ENCODE peak calls at places on chromosomes 3 and 15, in six cellular contexts. Z is right lobe of liver; M is CD8-positive, alpha-beta T cell; Q is neuronal stem cell; J is ascending aorta; K is left lung. N is an unnamed sample. For H3K27me3 and H3K36me3, the result is how much of the 10 kb centered on the place peaks cover.

GRCh38 chr15:45469027-45469426 is 53.5 kb downstream of the SLC30A4 start:
- DNase-seq in Z (no peak), M (no peak), Q (no peak), J (no peak), K (no peak), N (no peak)

GRCh38 chr15:28868744-28869143 is 17.0 kb upstream of the APBA2 start:
- DNase-seq in Z (no peak), M (no peak), Q (no peak), J (no peak), K (no peak), N (no peak)

GRCh38 chr3:151901282-151901945 is 28.0 kb downstream of the SUCNR1 start:
- DNase-seq in Z (no peak), M (no peak), Q (no peak), J (no peak), K (no peak), N (no peak)

GRCh38 chr3:149473314-149473990 is 1.0 kb upstream of the TM4SF4 start:
- DNase-seq in Z (peak), M (no peak), Q (no peak), J (peak), K (no peak), N (no peak)

GRCh38 chr15:69996842-69997478 is 100.8 kb downstream of the TLE3 start:
- DNase-seq in Z (peak), M (no peak), Q (no peak), J (no peak), K (no peak), N (no peak)

GRCh38 chr3:30112904-30113484 is 493.4 kb upstream of the TGFBR2 start:
- DNase-seq in Z (no peak), M (no peak), Q (peak), J (no peak), K (no peak), N (no peak)

GRCh38 chr3:38561746-38562466 is 65.8 kb downstream of the EXOG start:
- DNase-seq in Z (no peak), M (no peak), Q (no peak), J (peak), K (no peak), N (no peak)

GRCh38 chr15:54504695-54505094 is 526.5 kb downstream of the UNC13C start:
- DNase-seq in Z (no peak), M (no peak), Q (no peak), J (no peak), K (no peak), N (no peak)

GRCh38 chr3:159619341-159619885 is 369.2 kb upstream of the IL12A start:
- DNase-seq in Z (no peak), M (no peak), Q (peak), J (no peak), K (no peak), N (no peak)

GRCh38 chr3:23691343-23691895 is 114.3 kb upstream of the UBE2E1 start:
- DNase-seq in Z (no peak), M (no peak), Q (no peak), J (no peak), K (no peak), N (no peak)

GRCh38 chr15:90334304-90334731 is 17.8 kb upstream of the ZNF774 start:
- DNase-seq in Z (no peak), M (no peak), Q (no peak), J (peak), K (no peak), N (no peak)

GRCh38 chr3:129235310-129235917 is 14.0 kb upstream of the COPG1 start:
- DNase-seq in Z (no peak), M (no peak), Q (no peak), J (no peak), K (no peak), N (no peak)
- H3K4me3 ChIP-seq in Z (no peak), M (no peak), Q (no peak), J (no peak), K (no peak), N (no peak)

GRCh38 chr15:67781061-67781460 is 44.2 kb upstream of the SKOR1 start:
- DNase-seq in Z (no peak), M (no peak), Q (no peak), J (no peak), K (no peak), N (no peak)

GRCh38 chr15:67782592-67782991 is 42.7 kb upstream of the SKOR1 start:
- DNase-seq in Z (no peak), M (no peak), Q (peak), J (no peak), K (no peak), N (peak)

GRCh38 chr15:67783303-67783702 is 42.0 kb upstream of the SKOR1 start:
- DNase-seq in Z (no peak), M (peak), Q (no peak), J (no peak), K (no peak), N (no peak)

GRCh38 chr15:67784057-67784781 is 41.1 kb upstream of the SKOR1 start:
- DNase-seq in Z (no peak), M (peak), Q (no peak), J (no peak), K (no peak), N (no peak)

GRCh38 chr15:67781907-67782559 is 43.3 kb upstream of the SKOR1 start:
- DNase-seq in Z (no peak), M (no peak), Q (peak), J (no peak), K (no peak), N (no peak)
- H3K27me3 ChIP-seq in Z (under half), M (under half), Q (under half), J (under half), K (under half), N (under half)

GRCh38 chr3:64225695-64226499 is 631 bp upstream of the PRICKLE2 start:
- DNase-seq in Z (no peak), M (no peak), Q (no peak), J (no peak), K (no peak), N (no peak)
- H3K36me3 ChIP-seq in Z (under half), M (under half), Q (under half), J (under half), K (under half), N (under half)

GRCh38 chr3:62727576-62727975 is 147.6 kb downstream of the CADPS start:
- DNase-seq in Z (no peak), M (no peak), Q (no peak), J (no peak), K (no peak), N (no peak)
- H3K4me3 ChIP-seq in Z (no peak), M (no peak), Q (no peak), J (no peak), K (no peak), N (no peak)

GRCh38 chr15:65066001-65066634 is 1.7 kb downstream of the RASL12 start:
- DNase-seq in Z (no peak), M (no peak), Q (no peak), J (no peak), K (no peak), N (no peak)
- H3K27me3 ChIP-seq in Z (under half), M (under half), Q (half or more), J (under half), K (under half), N (under half)

DNA sequence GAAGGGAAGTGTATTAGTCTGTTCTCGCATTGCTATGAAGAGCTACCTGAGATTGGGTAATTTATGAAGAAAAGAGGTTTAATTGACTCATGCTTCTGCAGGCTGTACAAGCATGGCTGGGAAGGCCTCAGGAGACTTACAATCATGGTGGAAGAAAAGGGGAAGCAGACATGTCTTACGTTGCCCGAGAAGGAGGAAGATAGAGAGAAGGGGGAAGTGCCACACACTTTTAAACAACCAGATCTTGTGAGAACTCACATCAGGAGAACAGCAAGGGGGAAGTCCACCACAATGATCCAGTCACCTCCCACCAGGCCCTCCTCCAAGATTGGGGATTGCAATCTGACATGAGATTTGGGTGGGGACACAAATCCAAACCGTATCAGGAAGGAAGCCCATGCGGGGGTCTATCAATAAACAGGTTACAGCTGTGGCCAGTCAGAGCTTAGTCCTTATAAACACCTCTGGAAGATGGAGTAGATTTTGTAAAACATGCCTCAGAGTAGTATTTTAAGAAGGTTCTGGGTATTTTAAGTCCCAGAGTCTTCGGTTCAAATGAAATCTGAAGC is 153.9 kb downstream of the GHSR start:
- DNase-seq in Z (no peak), M (no peak), Q (no peak), J (no peak), K (no peak), N (no peak)
- H3K36me3 ChIP-seq in Z (under half), M (under half), Q (under half), J (under half), K (under half), N (under half)

GRCh38 chr3:154122912-154123559 is 1.8 kb downstream of the ARHGEF26 start:
- DNase-seq in Z (no peak), M (no peak), Q (no peak), J (no peak), K (no peak), N (no peak)
- H3K4me3 ChIP-seq in Z (peak), M (peak), Q (peak), J (peak), K (peak), N (peak)

GRCh38 chr3:171755015-171755589 is 55.2 kb downstream of the PLD1 start:
- DNase-seq in Z (no peak), M (no peak), Q (no peak), J (no peak), K (no peak), N (no peak)

GRCh38 chr3:171749128-171749527 is 61.2 kb downstream of the PLD1 start:
- DNase-seq in Z (no peak), M (no peak), Q (no peak), J (no peak), K (no peak), N (no peak)

GRCh38 chr3:171753025-171753472 is 57.2 kb downstream of the PLD1 start:
- DNase-seq in Z (peak), M (no peak), Q (no peak), J (no peak), K (no peak), N (no peak)

GRCh38 chr3:171753665-171754408 is 56.4 kb downstream of the PLD1 start:
- DNase-seq in Z (no peak), M (no peak), Q (no peak), J (no peak), K (no peak), N (no peak)

DNA sequence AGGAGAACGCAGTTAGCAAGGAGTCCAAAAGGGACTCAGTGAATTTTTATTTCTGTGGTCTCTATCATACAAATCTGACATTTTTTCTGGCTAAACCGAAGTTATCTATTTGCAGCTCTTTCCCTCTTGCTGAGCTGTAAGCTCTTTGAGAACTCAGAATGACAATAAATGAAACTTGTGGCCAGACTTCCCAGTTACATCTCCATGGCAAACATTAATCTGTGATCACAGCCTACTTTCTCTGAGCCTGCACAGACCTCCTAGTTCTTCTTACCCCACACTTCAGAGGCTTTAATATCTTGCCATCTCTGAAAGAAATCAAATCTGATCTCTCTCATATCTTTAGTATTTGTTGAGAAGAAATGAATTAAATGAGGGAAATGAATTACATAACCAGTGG is 58.0 kb downstream of the PLD1 start:
- DNase-seq in Z (no peak), M (no peak), Q (no peak), J (no peak), K (no peak), N (no peak)
- H3K27me3 ChIP-seq in Z (under half), M (under half), Q (under half), J (under half), K (under half), N (under half)

DNA sequence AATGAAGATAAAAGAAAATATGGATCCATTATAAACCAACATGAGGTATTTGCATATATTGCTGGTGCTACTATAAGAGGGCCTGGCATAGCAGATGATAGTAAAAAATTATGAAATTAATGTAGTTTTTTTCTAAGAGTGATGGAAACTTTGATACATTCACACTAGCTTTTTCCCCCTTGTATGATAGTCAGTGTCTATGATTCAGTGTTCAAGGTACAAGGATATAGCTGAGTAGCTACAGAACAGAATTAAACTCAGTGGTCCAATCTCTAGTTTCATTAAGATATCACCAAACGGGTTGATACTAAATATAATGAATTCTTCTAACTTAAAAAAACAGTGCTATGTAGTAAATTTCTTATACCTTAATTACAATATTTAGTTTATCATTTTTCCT is 49.9 kb upstream of the XRN1 start:
- DNase-seq in Z (no peak), M (no peak), Q (no peak), J (no peak), K (no peak), N (no peak)
- H3K36me3 ChIP-seq in Z (under half), M (under half), Q (under half), J (under half), K (under half), N (under half)